ENCODE peak calls at places on chromosomes 1 and 21, in six cellular contexts. Y, S, B, Z, K and P are unnamed samples.
A peak's percentile ranks its signal among the peaks of the same experiment; 100 is the strongest.

GRCh38 chr1:205335692-205336091 is 14.1 kb upstream of the NUAK2 start:
- DNase-seq in Y (peak; percentile 75), S (peak; percentile 82), B (peak; percentile 87), Z (peak; percentile 45), K (peak; percentile 84), P (peak; percentile 77)

GRCh38 chr1:58764294-58764978 is 19.4 kb downstream of the JUN start:
- DNase-seq in Y (no peak), S (peak; percentile 87), B (no peak), Z (no peak), K (no peak), P (no peak)

GRCh38 chr1:199909137-199909536 is 118.4 kb upstream of the NR5A2 start:
- DNase-seq in Y (no peak), S (no peak), B (no peak), Z (no peak), K (peak; percentile 10), P (no peak)

GRCh38 chr1:162627662-162628296 is 4.5 kb upstream of the DDR2 start:
- DNase-seq in Y (no peak), S (peak; percentile 70), B (no peak), Z (no peak), K (peak; percentile 76), P (no peak)

GRCh38 chr1:9058465-9058864 is 11.0 kb downstream of the SLC2A5 start:
- DNase-seq in Y (no peak), S (peak; percentile 67), B (no peak), Z (no peak), K (no peak), P (no peak)

GRCh38 chr21:39840373-39841097 is 26.7 kb upstream of the PCP4 start:
- DNase-seq in Y (no peak), S (no peak), B (no peak), Z (no peak), K (no peak), P (no peak)

GRCh38 chr1:92736395-92736794 is 48.5 kb downstream of the EVI5 start:
- DNase-seq in Y (no peak), S (no peak), B (no peak), Z (no peak), K (peak; percentile 51), P (no peak)

GRCh38 chr1:153805042-153805745 is 30.0 kb downstream of the SLC27A3 start:
- DNase-seq in Y (peak; percentile 39), S (peak; percentile 96), B (no peak), Z (no peak), K (peak; percentile 39), P (peak; percentile 81)

GRCh38 chr1:185375583-185375982 is 58.5 kb upstream of the IVNS1ABP start:
- DNase-seq in Y (no peak), S (peak; percentile 57), B (no peak), Z (no peak), K (peak; percentile 66), P (no peak)

GRCh38 chr21:42403611-42404231 is at the start of gene UBASH3A:
- DNase-seq in Y (peak; percentile 32), S (no peak), B (no peak), Z (no peak), K (no peak), P (no peak)

GRCh38 chr1:45243476-45244343 is 37.3 kb upstream of the ZSWIM5 start:
- DNase-seq in Y (no peak), S (peak; percentile 46), B (no peak), Z (no peak), K (no peak), P (no peak)

GRCh38 chr1:39899611-39900538 is 1.8 kb downstream of the MYCL start:
- DNase-seq in Y (no peak), S (no peak), B (no peak), Z (no peak), K (no peak), P (no peak)

GRCh38 chr1:19443321-19443720 is 42.0 kb downstream of the CAPZB start:
- DNase-seq in Y (no peak), S (peak; percentile 61), B (no peak), Z (no peak), K (no peak), P (no peak)

GRCh38 chr1:89587728-89588127 is 45.2 kb upstream of the LRRC8C start:
- DNase-seq in Y (no peak), S (peak; percentile 44), B (no peak), Z (no peak), K (no peak), P (no peak)

GRCh38 chr1:151509350-151510019 is 1.7 kb upstream of the CGN start:
- DNase-seq in Y (no peak), S (no peak), B (no peak), Z (no peak), K (no peak), P (no peak)

GRCh38 chr1:225998560-225999226 is 450 bp downstream of the SDE2 start:
- DNase-seq in Y (no peak), S (peak; percentile 54), B (no peak), Z (no peak), K (no peak), P (no peak)

GRCh38 chr21:16330340-16331319 is 600.8 kb downstream of the USP25 start:
- DNase-seq in Y (no peak), S (peak; percentile 85), B (peak; percentile 31), Z (no peak), K (peak; percentile 65), P (peak; percentile 3)

GRCh38 chr1:84582802-84583587 is 8.8 kb upstream of the CTBS start:
- DNase-seq in Y (no peak), S (peak; percentile 58), B (no peak), Z (no peak), K (peak; percentile 96), P (no peak)

GRCh38 chr1:108961198-108961597 is 2.1 kb downstream of the CLCC1 start:
- DNase-seq in Y (no peak), S (no peak), B (no peak), Z (no peak), K (no peak), P (no peak)

GRCh38 chr1:211352985-211353515 is 26.4 kb downstream of the TRAF5 start:
- DNase-seq in Y (peak; percentile 24), S (peak; percentile 36), B (peak; percentile 37), Z (peak; percentile 24), K (peak; percentile 37), P (no peak)

GRCh38 chr1:20248954-20249612 is 41.6 kb upstream of the VWA5B1 start:
- DNase-seq in Y (no peak), S (no peak), B (no peak), Z (no peak), K (no peak), P (no peak)

GRCh38 chr21:45017376-45017960 is 56.9 kb upstream of the ADARB1 start:
- DNase-seq in Y (no peak), S (no peak), B (no peak), Z (no peak), K (no peak), P (no peak)

GRCh38 chr21:45615145-45615711 is 28.3 kb upstream of the PCBP3 start:
- DNase-seq in Y (peak; percentile 86), S (no peak), B (peak; percentile 35), Z (peak; percentile 55), K (no peak), P (no peak)

GRCh38 chr1:206108635-206109034 is 8.6 kb downstream of the AVPR1B start:
- DNase-seq in Y (no peak), S (no peak), B (no peak), Z (no peak), K (no peak), P (no peak)

GRCh38 chr1:31198150-31198549 is 41.5 kb downstream of the NKAIN1 start:
- DNase-seq in Y (no peak), S (peak; percentile 32), B (no peak), Z (no peak), K (no peak), P (no peak)

GRCh38 chr1:55700359-55701130 is 485.4 kb upstream of the USP24 start:
- DNase-seq in Y (no peak), S (peak; percentile 74), B (no peak), Z (no peak), K (no peak), P (no peak)

GRCh38 chr1:158084336-158084735 is 90.9 kb downstream of the KIRREL1 start:
- DNase-seq in Y (no peak), S (no peak), B (no peak), Z (no peak), K (no peak), P (no peak)

GRCh38 chr1:7678491-7679158 is 92.5 kb upstream of the VAMP3 start:
- DNase-seq in Y (no peak), S (no peak), B (no peak), Z (no peak), K (no peak), P (no peak)

GRCh38 chr1:109671067-109671466 is 3.2 kb downstream of the GSTM2 start:
- DNase-seq in Y (no peak), S (no peak), B (no peak), Z (no peak), K (no peak), P (no peak)

GRCh38 chr1:209229494-209230059 is 353.9 kb upstream of the CAMK1G start:
- DNase-seq in Y (no peak), S (no peak), B (no peak), Z (no peak), K (no peak), P (no peak)